ENCODE peak calls at places on chromosomes 12 and 14, in five cellular contexts. One of them, this sample, is unnamed.

GRCh38 chr14:46818147-46818546 is 166.6 kb upstream of the RPL10L start:
- DNase-seq in vagina: no peak
- DNase-seq in sigmoid colon: no peak
- DNase-seq in foreskin fibroblast: no peak
- DNase-seq in GM13976: no peak
- DNase-seq in this sample: no peak

GRCh38 chr14:29671034-29671433 is 256.6 kb downstream of the PRKD1 start:
- DNase-seq in vagina: no peak
- DNase-seq in sigmoid colon: no peak
- DNase-seq in foreskin fibroblast: no peak
- DNase-seq in GM13976: no peak
- DNase-seq in this sample: no peak

GRCh38 chr12:102454330-102454729 is 26.0 kb downstream of the IGF1 start:
- DNase-seq in vagina: no peak
- DNase-seq in sigmoid colon: no peak
- DNase-seq in foreskin fibroblast: no peak
- DNase-seq in GM13976: no peak
- DNase-seq in this sample: no peak

GRCh38 chr12:3035815-3036702 is 41.1 kb upstream of the TSPAN9 start:
- DNase-seq in vagina: no peak
- DNase-seq in sigmoid colon: no peak
- DNase-seq in foreskin fibroblast: peak; percentile 32
- DNase-seq in GM13976: no peak
- DNase-seq in this sample: no peak

GRCh38 chr12:92096346-92097136 is 49.1 kb downstream of the BTG1 start:
- DNase-seq in vagina: no peak
- DNase-seq in sigmoid colon: no peak
- DNase-seq in foreskin fibroblast: no peak
- DNase-seq in GM13976: no peak
- DNase-seq in this sample: no peak

GRCh38 chr12:80040075-80040738 is 59.1 kb upstream of the OTOGL start:
- DNase-seq in vagina: no peak
- DNase-seq in sigmoid colon: no peak
- DNase-seq in foreskin fibroblast: no peak
- DNase-seq in GM13976: no peak
- DNase-seq in this sample: no peak

GRCh38 chr14:45649051-45649450 is 396.0 kb upstream of the MIS18BP1 start:
- DNase-seq in vagina: no peak
- DNase-seq in sigmoid colon: no peak
- DNase-seq in foreskin fibroblast: no peak
- DNase-seq in GM13976: no peak
- DNase-seq in this sample: no peak

GRCh38 chr12:53743277-53744129 is 8.3 kb downstream of the CISTR start:
- DNase-seq in vagina: no peak
- DNase-seq in sigmoid colon: no peak
- DNase-seq in foreskin fibroblast: peak; percentile 78
- DNase-seq in GM13976: peak; percentile 85
- DNase-seq in this sample: peak; percentile 84

GRCh38 chr12:49357099-49357678 is 10.1 kb upstream of the SPATS2 start:
- DNase-seq in vagina: no peak
- DNase-seq in sigmoid colon: no peak
- DNase-seq in foreskin fibroblast: peak; percentile 85
- DNase-seq in GM13976: peak; percentile 32
- DNase-seq in this sample: no peak

GRCh38 chr14:104970231-104971068 is 7.7 kb downstream of the AHNAK2 start:
- DNase-seq in vagina: no peak
- DNase-seq in sigmoid colon: peak; percentile 97
- DNase-seq in foreskin fibroblast: peak; percentile 91
- DNase-seq in GM13976: no peak
- DNase-seq in this sample: peak; percentile 67

GRCh38 chr12:2414810-2415567 is 362.2 kb downstream of the CACNA1C start:
- DNase-seq in vagina: no peak
- DNase-seq in sigmoid colon: peak; percentile 65
- DNase-seq in foreskin fibroblast: no peak
- DNase-seq in GM13976: no peak
- DNase-seq in this sample: peak; percentile 65

GRCh38 chr12:112418248-112418595 is 525 bp upstream of the PTPN11 start:
- DNase-seq in vagina: no peak
- DNase-seq in sigmoid colon: no peak
- DNase-seq in foreskin fibroblast: no peak
- DNase-seq in GM13976: no peak
- DNase-seq in this sample: no peak

GRCh38 chr12:112420740-112421139 is 2.0 kb downstream of the PTPN11 start:
- DNase-seq in vagina: no peak
- DNase-seq in sigmoid colon: no peak
- DNase-seq in foreskin fibroblast: no peak
- DNase-seq in GM13976: no peak
- DNase-seq in this sample: no peak

GRCh38 chr12:112421363-112421762 is 2.6 kb downstream of the PTPN11 start:
- DNase-seq in vagina: no peak
- DNase-seq in sigmoid colon: no peak
- DNase-seq in foreskin fibroblast: no peak
- DNase-seq in GM13976: no peak
- DNase-seq in this sample: no peak

GRCh38 chr12:112419269-112420133 is 754 bp downstream of the PTPN11 start:
- DNase-seq in vagina: no peak
- DNase-seq in sigmoid colon: peak; percentile 89
- DNase-seq in foreskin fibroblast: peak; percentile 93
- DNase-seq in GM13976: peak; percentile 36
- DNase-seq in this sample: no peak

GRCh38 chr12:112418596-112419268 is at the start of gene PTPN11:
- DNase-seq in vagina: no peak
- DNase-seq in sigmoid colon: peak; percentile 93
- DNase-seq in foreskin fibroblast: peak; percentile 93
- DNase-seq in GM13976: peak; percentile 92
- DNase-seq in this sample: peak; percentile 97
- TF ChIP-seq CTCF in vagina: peak; percentile 6
- TF ChIP-seq CTCF in sigmoid colon: no peak
- TF ChIP-seq CTCF in foreskin fibroblast: no peak
- TF ChIP-seq CTCF in GM13976: peak; percentile 42
- TF ChIP-seq CTCF in this sample: peak; percentile 63

DNA sequence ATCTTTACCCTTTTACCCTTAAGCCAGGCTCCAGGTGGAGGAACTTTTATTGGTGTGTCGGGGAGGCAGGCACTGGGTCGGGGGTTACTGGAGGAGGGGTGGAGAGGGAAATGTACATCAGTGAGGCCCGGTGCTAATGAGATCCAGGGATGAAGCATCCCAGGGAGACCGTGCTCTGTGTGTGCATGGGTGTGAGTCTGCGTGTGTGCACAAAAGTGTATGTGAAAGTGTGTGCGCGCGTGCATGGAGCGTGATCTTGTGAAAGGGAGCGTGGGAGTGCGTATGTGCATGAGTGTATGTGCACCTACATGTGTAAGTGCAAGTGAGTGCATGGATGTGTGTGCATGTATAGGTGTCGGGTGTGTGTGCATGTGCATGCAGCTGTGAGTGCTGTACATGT is 55.3 kb downstream of the AACS start:
- DNase-seq in vagina: no peak
- DNase-seq in sigmoid colon: no peak
- DNase-seq in foreskin fibroblast: no peak
- DNase-seq in GM13976: no peak
- DNase-seq in this sample: no peak
- TF ChIP-seq CTCF in vagina: no peak
- TF ChIP-seq CTCF in sigmoid colon: no peak
- TF ChIP-seq CTCF in foreskin fibroblast: no peak
- TF ChIP-seq CTCF in GM13976: no peak
- TF ChIP-seq CTCF in this sample: no peak

GRCh38 chr14:21989090-21989489 is 315.5 kb upstream of the OR4E1 start:
- DNase-seq in vagina: no peak
- DNase-seq in sigmoid colon: no peak
- DNase-seq in foreskin fibroblast: no peak
- DNase-seq in GM13976: no peak
- DNase-seq in this sample: no peak

GRCh38 chr14:21990116-21990515 is 316.5 kb upstream of the OR4E1 start:
- DNase-seq in vagina: no peak
- DNase-seq in sigmoid colon: no peak
- DNase-seq in foreskin fibroblast: no peak
- DNase-seq in GM13976: no peak
- DNase-seq in this sample: no peak

GRCh38 chr14:21985081-21985480 is 311.5 kb upstream of the OR4E1 start:
- DNase-seq in vagina: no peak
- DNase-seq in sigmoid colon: no peak
- DNase-seq in foreskin fibroblast: no peak
- DNase-seq in GM13976: no peak
- DNase-seq in this sample: no peak

GRCh38 chr14:21988413-21988812 is 314.8 kb upstream of the OR4E1 start:
- DNase-seq in vagina: no peak
- DNase-seq in sigmoid colon: no peak
- DNase-seq in foreskin fibroblast: no peak
- DNase-seq in GM13976: no peak
- DNase-seq in this sample: no peak

GRCh38 chr14:21987937-21988336 is 314.3 kb upstream of the OR4E1 start:
- DNase-seq in vagina: no peak
- DNase-seq in sigmoid colon: no peak
- DNase-seq in foreskin fibroblast: no peak
- DNase-seq in GM13976: no peak
- DNase-seq in this sample: no peak
- TF ChIP-seq CTCF in vagina: peak; percentile 10
- TF ChIP-seq CTCF in sigmoid colon: no peak
- TF ChIP-seq CTCF in foreskin fibroblast: peak; percentile 19
- TF ChIP-seq CTCF in GM13976: no peak
- TF ChIP-seq CTCF in this sample: peak; percentile 19

GRCh38 chr14:23093526-23093925 is 1.4 kb downstream of the ACIN1 start:
- DNase-seq in vagina: no peak
- DNase-seq in sigmoid colon: no peak
- DNase-seq in foreskin fibroblast: no peak
- DNase-seq in GM13976: no peak
- DNase-seq in this sample: no peak

GRCh38 chr14:23093104-23093503 is 1.8 kb downstream of the ACIN1 start:
- DNase-seq in vagina: no peak
- DNase-seq in sigmoid colon: no peak
- DNase-seq in foreskin fibroblast: no peak
- DNase-seq in GM13976: no peak
- DNase-seq in this sample: no peak

GRCh38 chr14:23095196-23096108 is at the start of gene C14orf119:
- DNase-seq in vagina: peak; percentile 99
- DNase-seq in sigmoid colon: peak; percentile 100
- DNase-seq in foreskin fibroblast: peak; percentile 100
- DNase-seq in GM13976: peak; percentile 99
- DNase-seq in this sample: peak; percentile 96

GRCh38 chr14:23094666-23095195 is at the start of gene ACIN1:
- DNase-seq in vagina: no peak
- DNase-seq in sigmoid colon: peak; percentile 90
- DNase-seq in foreskin fibroblast: peak; percentile 92
- DNase-seq in GM13976: peak; percentile 79
- DNase-seq in this sample: peak; percentile 99

DNA sequence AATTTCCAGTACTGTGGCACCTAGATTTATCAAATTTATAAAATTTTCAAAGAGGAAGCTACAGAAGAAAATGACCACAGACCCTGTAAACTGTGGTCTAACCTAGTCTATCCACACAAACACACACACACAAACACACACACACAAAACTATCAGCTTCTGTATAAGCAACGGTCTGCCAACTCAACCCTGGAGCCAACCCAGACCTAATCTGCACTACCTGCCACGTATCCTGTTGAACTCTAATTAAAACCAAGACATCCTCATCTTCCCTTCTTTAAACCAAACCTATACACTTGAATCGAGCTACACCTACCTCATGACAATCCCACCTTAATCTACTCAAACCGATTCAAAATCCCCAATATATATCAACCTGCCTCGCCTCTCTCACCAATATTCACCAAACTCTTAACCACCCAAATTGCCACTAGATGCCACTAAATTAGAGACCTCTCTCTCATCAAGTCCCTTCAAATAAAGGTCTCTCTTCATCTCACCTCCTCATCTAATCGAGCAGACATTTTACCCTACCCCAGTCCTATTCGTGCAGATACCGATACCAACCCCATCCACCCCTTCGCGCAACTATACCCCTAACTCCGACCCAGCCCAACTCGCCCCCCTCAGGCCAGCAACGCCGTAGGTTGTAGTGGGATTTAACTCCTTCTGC is 807 bp downstream of the ACIN1 start:
- DNase-seq in vagina: peak; percentile 37
- DNase-seq in sigmoid colon: no peak
- DNase-seq in foreskin fibroblast: no peak
- DNase-seq in GM13976: no peak
- DNase-seq in this sample: peak; percentile 15
- TF ChIP-seq CTCF in vagina: no peak
- TF ChIP-seq CTCF in sigmoid colon: no peak
- TF ChIP-seq CTCF in foreskin fibroblast: peak; percentile 24
- TF ChIP-seq CTCF in GM13976: peak; percentile 32
- TF ChIP-seq CTCF in this sample: no peak

GRCh38 chr12:114958538-114958937 is 274.6 kb upstream of the TBX3 start:
- DNase-seq in vagina: no peak
- DNase-seq in sigmoid colon: no peak
- DNase-seq in foreskin fibroblast: no peak
- DNase-seq in GM13976: no peak
- DNase-seq in this sample: no peak

GRCh38 chr12:114963846-114964245 is 279.9 kb upstream of the TBX3 start:
- DNase-seq in vagina: no peak
- DNase-seq in sigmoid colon: no peak
- DNase-seq in foreskin fibroblast: no peak
- DNase-seq in GM13976: no peak
- DNase-seq in this sample: no peak

GRCh38 chr12:114967187-114967586 is 283.2 kb upstream of the TBX3 start:
- DNase-seq in vagina: no peak
- DNase-seq in sigmoid colon: no peak
- DNase-seq in foreskin fibroblast: peak; percentile 11
- DNase-seq in GM13976: no peak
- DNase-seq in this sample: no peak

GRCh38 chr12:114955414-114956014 is 271.5 kb upstream of the TBX3 start:
- DNase-seq in vagina: no peak
- DNase-seq in sigmoid colon: no peak
- DNase-seq in foreskin fibroblast: peak; percentile 46
- DNase-seq in GM13976: no peak
- DNase-seq in this sample: no peak

DNA sequence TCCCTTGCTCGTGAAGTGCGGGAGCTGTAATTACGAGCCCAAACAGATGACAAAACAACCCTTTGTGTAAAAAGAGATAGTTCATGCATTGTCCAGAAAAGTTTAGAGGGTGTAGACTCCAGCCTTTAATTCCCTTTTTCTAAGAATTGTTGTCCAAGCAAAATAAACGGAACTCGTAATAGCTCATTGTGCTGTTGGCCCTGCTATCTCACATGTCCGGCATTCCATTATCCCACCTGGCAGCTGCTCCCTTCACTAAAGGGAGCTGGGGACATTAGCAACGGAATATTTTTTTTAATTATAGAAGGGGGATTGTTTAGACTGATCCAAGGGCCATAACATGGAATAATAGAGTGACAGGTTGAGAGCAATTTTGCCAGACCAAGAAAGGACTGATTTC is 277.5 kb upstream of the TBX3 start:
- DNase-seq in vagina: no peak
- DNase-seq in sigmoid colon: no peak
- DNase-seq in foreskin fibroblast: no peak
- DNase-seq in GM13976: no peak
- DNase-seq in this sample: no peak
- TF ChIP-seq CTCF in vagina: no peak
- TF ChIP-seq CTCF in sigmoid colon: no peak
- TF ChIP-seq CTCF in foreskin fibroblast: no peak
- TF ChIP-seq CTCF in GM13976: no peak
- TF ChIP-seq CTCF in this sample: no peak

GRCh38 chr14:91647817-91648216 is 84.1 kb downstream of the CATSPERB start:
- DNase-seq in vagina: no peak
- DNase-seq in sigmoid colon: no peak
- DNase-seq in foreskin fibroblast: no peak
- DNase-seq in GM13976: no peak
- DNase-seq in this sample: no peak

GRCh38 chr14:91654836-91655235 is 77.0 kb downstream of the CATSPERB start:
- DNase-seq in vagina: no peak
- DNase-seq in sigmoid colon: no peak
- DNase-seq in foreskin fibroblast: no peak
- DNase-seq in GM13976: no peak
- DNase-seq in this sample: no peak

GRCh38 chr14:91649930-91650329 is 82.0 kb downstream of the CATSPERB start:
- DNase-seq in vagina: no peak
- DNase-seq in sigmoid colon: no peak
- DNase-seq in foreskin fibroblast: peak; percentile 77
- DNase-seq in GM13976: peak; percentile 66
- DNase-seq in this sample: no peak
- TF ChIP-seq CTCF in vagina: peak; percentile 57
- TF ChIP-seq CTCF in sigmoid colon: peak; percentile 41
- TF ChIP-seq CTCF in foreskin fibroblast: no peak
- TF ChIP-seq CTCF in GM13976: peak; percentile 46
- TF ChIP-seq CTCF in this sample: no peak